ENCODE peak calls at places on chromosomes 11 and 22, in five cellular contexts. R, F, C, G and X are unnamed samples.

GRCh38 chr22:43412808-43413785 is 1.3 kb downstream of the MPPED1 start:
- DNase-seq in R (no peak), F (no peak), C (no peak), G (no peak), X (no peak)

GRCh38 chr11:110196241-110196754 is 100.1 kb downstream of the RDX start:
- DNase-seq in R (peak), F (peak), C (peak), G (no peak), X (no peak)

GRCh38 chr11:15499684-15500083 is 385.0 kb downstream of the INSC start:
- DNase-seq in R (no peak), F (no peak), C (no peak), G (no peak), X (no peak)

GRCh38 chr11:77309401-77310085 is 8.1 kb upstream of the GDPD4 start:
- DNase-seq in R (no peak), F (no peak), C (no peak), G (no peak), X (no peak)

GRCh38 chr11:94871491-94872185 is 101.7 kb downstream of the CWC15 start:
- DNase-seq in R (no peak), F (no peak), C (no peak), G (peak), X (no peak)

GRCh38 chr22:20810645-20811044 is 36.7 kb downstream of the SERPIND1 start:
- DNase-seq in R (no peak), F (no peak), C (no peak), G (no peak), X (no peak)

GRCh38 chr11:10295056-10295901 is 1.3 kb upstream of the SBF2 start:
- DNase-seq in R (peak), F (no peak), C (peak), G (no peak), X (no peak)

GRCh38 chr11:2574553-2575535 is 125.0 kb downstream of the KCNQ1OT1 start:
- DNase-seq in R (no peak), F (no peak), C (no peak), G (peak), X (no peak)

GRCh38 chr11:28347351-28347750 is 239.2 kb downstream of the METTL15 start:
- DNase-seq in R (no peak), F (no peak), C (no peak), G (no peak), X (no peak)

GRCh38 chr11:12680246-12680939 is 6.2 kb downstream of the TEAD1 start:
- DNase-seq in R (no peak), F (peak), C (peak), G (peak), X (peak)

GRCh38 chr11:46918087-46918751 is at the start of gene LRP4:
- DNase-seq in R (no peak), F (no peak), C (peak), G (no peak), X (no peak)

GRCh38 chr11:115085461-115086220 is 407.3 kb downstream of the NXPE2 start:
- DNase-seq in R (no peak), F (no peak), C (no peak), G (no peak), X (no peak)

GRCh38 chr22:46593211-46593676 is 26.9 kb upstream of the GRAMD4 start:
- DNase-seq in R (no peak), F (no peak), C (no peak), G (no peak), X (no peak)

GRCh38 chr11:11220786-11221185 is 132.3 kb downstream of the CSNK2A3 start:
- DNase-seq in R (no peak), F (no peak), C (no peak), G (no peak), X (no peak)

GRCh38 chr22:42932857-42933782 is 76.0 kb upstream of the ARFGAP3 start:
- DNase-seq in R (no peak), F (no peak), C (no peak), G (peak), X (no peak)

GRCh38 chr22:32684148-32684821 is 117.2 kb upstream of the TIMP3 start:
- DNase-seq in R (no peak), F (peak), C (peak), G (no peak), X (no peak)

GRCh38 chr11:129895126-129896041 is at the start of gene NFRKB:
- DNase-seq in R (peak), F (peak), C (peak), G (peak), X (peak)

GRCh38 chr11:83112886-83113285 is 41.2 kb upstream of the RAB30 start:
- DNase-seq in R (no peak), F (no peak), C (no peak), G (no peak), X (no peak)

GRCh38 chr22:36671398-36671797 is 32.2 kb downstream of the CACNG2 start:
- DNase-seq in R (no peak), F (no peak), C (no peak), G (no peak), X (no peak)

GRCh38 chr11:96187779-96188624 is 155.0 kb downstream of the MAML2 start:
- DNase-seq in R (peak), F (peak), C (peak), G (no peak), X (no peak)

GRCh38 chr11:119584193-119585037 is 144.6 kb downstream of the NECTIN1 start:
- DNase-seq in R (peak), F (peak), C (peak), G (peak), X (no peak)

GRCh38 chr11:20518323-20518834 is 81.0 kb upstream of the SLC6A5 start:
- DNase-seq in R (no peak), F (no peak), C (no peak), G (no peak), X (no peak)

GRCh38 chr11:112364962-112365481 is 104.4 kb upstream of the PLET1 start:
- DNase-seq in R (peak), F (peak), C (peak), G (no peak), X (no peak)

GRCh38 chr11:73513707-73514106 is 84.2 kb downstream of the FAM168A start:
- DNase-seq in R (no peak), F (no peak), C (no peak), G (no peak), X (no peak)

GRCh38 chr22:43109921-43110443 is 568 bp upstream of the BIK start:
- DNase-seq in R (no peak), F (no peak), C (no peak), G (no peak), X (no peak)

GRCh38 chr11:69588270-69588669 is 52.7 kb upstream of the CCND1 start:
- DNase-seq in R (peak), F (peak), C (peak), G (peak), X (no peak)

GRCh38 chr11:95776859-95777258 is 12.7 kb downstream of the FAM76B start:
- DNase-seq in R (no peak), F (no peak), C (no peak), G (no peak), X (no peak)

GRCh38 chr11:25838918-25839611 is 492.9 kb upstream of the ANO3 start:
- DNase-seq in R (no peak), F (no peak), C (no peak), G (no peak), X (no peak)
- TF ChIP-seq CTCF in R (no peak), F (no peak), C (no peak), G (no peak), X (no peak)

GRCh38 chr22:23522642-23523251 is 57.3 kb downstream of the IGLL1 start:
- DNase-seq in R (peak), F (no peak), C (peak), G (no peak), X (no peak)
- H3K4me3 ChIP-seq in R (no peak), F (peak), C (no peak), G (peak), X (no peak)

GRCh38 chr11:35554491-35555237 is 29.2 kb upstream of the PAMR1 start:
- DNase-seq in R (no peak), F (peak), C (peak), G (no peak), X (no peak)
- TF ChIP-seq CTCF in R (no peak), F (peak), C (peak), G (no peak), X (peak)

GRCh38 chr22:19714320-19715252 is at the start of gene SEPTIN5:
- DNase-seq in R (no peak), F (no peak), C (no peak), G (no peak), X (no peak)
- H3K4me3 ChIP-seq in R (peak), F (peak), C (peak), G (peak), X (no peak)

DNA sequence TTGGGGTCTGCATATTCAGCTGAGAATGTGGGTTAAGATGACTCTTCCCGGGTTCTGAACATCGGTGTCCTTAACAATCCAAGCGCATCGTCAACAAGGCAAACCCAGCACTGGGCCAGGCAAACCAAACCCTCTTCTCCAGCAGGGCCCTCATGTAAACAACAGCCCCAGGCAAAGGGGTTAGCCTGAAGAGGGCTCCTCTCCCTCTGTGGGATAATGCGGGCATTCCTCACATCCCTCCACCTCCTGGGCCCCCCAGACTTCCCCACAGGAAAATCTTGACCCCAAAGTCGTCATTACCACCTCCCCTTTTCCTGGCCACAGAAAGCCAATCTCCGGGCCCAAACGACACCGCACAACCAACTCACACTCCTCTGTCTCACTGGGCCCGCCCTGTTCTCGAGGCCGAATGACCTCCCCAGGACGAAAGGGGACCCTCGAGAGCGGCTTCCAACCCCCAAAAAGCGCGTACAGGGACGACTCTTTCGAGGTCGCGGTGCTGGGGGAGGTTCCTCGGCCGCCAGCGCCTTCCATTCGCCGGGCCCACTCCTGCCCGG is 561 bp downstream of the DDB1 start:
- DNase-seq in R (peak), F (peak), C (peak), G (no peak), X (no peak)
- TF ChIP-seq CTCF in R (no peak), F (peak), C (no peak), G (no peak), X (no peak)

GRCh38 chr11:66047541-66048365 is 1.2 kb downstream of the GAL3ST3 start:
- DNase-seq in R (no peak), F (no peak), C (no peak), G (no peak), X (no peak)
- H3K4me3 ChIP-seq in R (no peak), F (no peak), C (no peak), G (no peak), X (no peak)

DNA sequence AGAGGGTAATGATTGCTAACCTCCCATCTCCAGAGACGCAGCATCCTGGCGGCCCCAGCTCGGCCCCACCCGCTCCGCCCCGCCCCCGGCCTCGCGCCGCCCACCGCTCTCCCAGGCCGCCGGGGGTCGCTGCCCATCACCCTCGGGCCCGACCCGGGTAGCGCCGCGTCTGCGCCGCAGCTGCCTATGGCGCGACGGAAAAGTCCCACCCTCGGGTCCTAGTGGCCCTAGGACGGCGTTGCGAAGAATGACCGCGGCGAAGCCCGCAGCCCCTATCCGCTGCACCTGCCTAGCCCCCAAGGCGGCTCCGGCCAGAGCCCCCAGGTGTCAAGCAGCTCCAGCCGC is 457 bp downstream of the CPSF7 start:
- DNase-seq in R (peak), F (peak), C (peak), G (peak), X (no peak)
- TF ChIP-seq CTCF in R (no peak), F (no peak), C (no peak), G (no peak), X (peak)

GRCh38 chr11:117203069-117203407 is 3.9 kb downstream of the TAGLN start:
- DNase-seq in R (no peak), F (no peak), C (peak), G (no peak), X (no peak)

GRCh38 chr11:117205211-117205818 is 6.1 kb downstream of the TAGLN start:
- DNase-seq in R (no peak), F (no peak), C (peak), G (no peak), X (no peak)

GRCh38 chr11:117201906-117202305 is 2.7 kb downstream of the TAGLN start:
- DNase-seq in R (no peak), F (no peak), C (peak), G (no peak), X (no peak)

GRCh38 chr11:117202386-117203068 is 3.4 kb downstream of the TAGLN start:
- DNase-seq in R (no peak), F (no peak), C (peak), G (no peak), X (no peak)

GRCh38 chr11:117204283-117205080 is 5.3 kb downstream of the TAGLN start:
- DNase-seq in R (no peak), F (no peak), C (no peak), G (no peak), X (no peak)
- H3K4me3 ChIP-seq in R (no peak), F (no peak), C (no peak), G (peak), X (no peak)